ENCODE peak calls at places on chromosomes 5 and 9, in six cellular contexts. V is fibroblast of the aortic adventitia, M is mesendoderm, J is HEK293T, O is RWPE1, T is MV-4-11. C is an unnamed sample.

GRCh38 chr9:133396952-133397351 is 20.8 kb downstream of the STKLD1 start:
- DNase-seq in J (peak; percentile 48), M (peak; percentile 69), O (no peak), V (no peak), T (no peak), C (no peak)

GRCh38 chr9:89497181-89497963 is 541 bp downstream of the SEMA4D start:
- DNase-seq in M (peak; percentile 15), T (no peak), J (peak; percentile 21), O (peak; percentile 11), V (no peak), C (no peak)

GRCh38 chr5:68057186-68057585 is 158.4 kb upstream of the PIK3R1 start:
- DNase-seq in O (no peak), M (no peak), J (no peak), V (no peak), T (no peak), C (no peak)

GRCh38 chr9:89999534-90000370 is 394.9 kb downstream of the GADD45G start:
- DNase-seq in J (peak; percentile 42), O (no peak), M (no peak), V (peak; percentile 47), T (peak; percentile 59), C (peak; percentile 56)

GRCh38 chr5:167489202-167489601 is 802.2 kb upstream of the WWC1 start:
- DNase-seq in V (no peak), M (no peak), J (no peak), O (no peak), T (peak; percentile 94), C (no peak)

GRCh38 chr5:54541823-54542783 is 24.5 kb downstream of the SNX18 start:
- DNase-seq in J (no peak), O (no peak), T (no peak), M (no peak), V (no peak), C (no peak)

GRCh38 chr9:136439550-136440408 is at the start of gene INPP5E:
- DNase-seq in V (peak; percentile 64), M (peak; percentile 74), J (peak; percentile 95), T (peak; percentile 12), O (peak; percentile 96), C (no peak)

GRCh38 chr5:147973086-147973485 is 66.7 kb upstream of the C5orf46 start:
- DNase-seq in V (no peak), J (no peak), O (no peak), T (no peak), M (no peak), C (peak; percentile 64)

GRCh38 chr5:171541380-171541779 is 121.9 kb downstream of the FGF18 start:
- DNase-seq in T (no peak), M (no peak), O (no peak), J (peak; percentile 5), V (no peak), C (no peak)

GRCh38 chr5:141186897-141187512 is at the start of gene PCDHB9:
- DNase-seq in T (peak; percentile 21), J (peak; percentile 12), M (peak; percentile 73), O (no peak), V (no peak), C (peak; percentile 8)

GRCh38 chr9:12785941-12786340 is 11.1 kb downstream of the LURAP1L start:
- DNase-seq in M (no peak), O (no peak), V (no peak), J (no peak), T (no peak), C (no peak)

GRCh38 chr5:151810907-151811306 is 39.2 kb downstream of the G3BP1 start:
- DNase-seq in O (no peak), T (no peak), J (no peak), M (no peak), V (peak; percentile 20), C (no peak)

GRCh38 chr5:53479656-53480473 is 564 bp upstream of the FST start:
- DNase-seq in J (peak; percentile 33), O (peak; percentile 74), M (peak; percentile 77), V (peak; percentile 66), T (no peak), C (peak; percentile 53)

GRCh38 chr9:69476016-69476415 is 151.0 kb downstream of the ENTREP1 start:
- DNase-seq in M (no peak), J (no peak), O (no peak), V (no peak), T (no peak), C (no peak)

GRCh38 chr9:8868632-8869031 is 1069.1 kb upstream of the DMAC1 start:
- DNase-seq in J (no peak), T (no peak), V (peak; percentile 51), M (peak; percentile 86), O (no peak), C (no peak)

GRCh38 chr5:158414780-158415179 is 555.8 kb upstream of the CLINT1 start:
- DNase-seq in T (no peak), V (peak; percentile 83), O (peak; percentile 56), J (no peak), M (no peak), C (no peak)

GRCh38 chr5:42993516-42994284 is 46.4 kb downstream of the ANXA2R start:
- DNase-seq in V (peak; percentile 81), J (no peak), O (no peak), M (no peak), T (peak; percentile 70), C (no peak)

GRCh38 chr5:177094224-177095087 is 7.7 kb downstream of the FGFR4 start:
- DNase-seq in T (no peak), M (no peak), J (no peak), O (no peak), V (peak; percentile 60), C (no peak)

GRCh38 chr9:15187589-15187988 is 119.4 kb downstream of the TTC39B start:
- DNase-seq in M (no peak), J (no peak), T (peak; percentile 12), O (no peak), V (no peak), C (no peak)

GRCh38 chr5:1444361-1445189 is 665 bp downstream of the SLC6A3 start:
- DNase-seq in O (no peak), J (no peak), T (no peak), M (no peak), V (no peak), C (no peak)

GRCh38 chr5:161889971-161890370 is 42.1 kb downstream of the GABRA1 start:
- DNase-seq in V (no peak), T (no peak), J (no peak), M (peak; percentile 20), O (no peak), C (no peak)

GRCh38 chr5:19258686-19259085 is 729.3 kb downstream of the CDH18 start:
- DNase-seq in O (no peak), T (no peak), J (no peak), M (no peak), V (peak; percentile 27), C (no peak)